ENCODE peak calls at places on chromosomes 6 and 20, in four cellular contexts. W, H, G and J are unnamed samples.

GRCh38 chr6:31070711-31071197 is 41.6 kb downstream of the C6orf15 start:
- DNase-seq in W (peak; percentile 49), H (peak; percentile 52), G (peak; percentile 47), J (peak; percentile 55)

GRCh38 chr6:82249381-82250253 is 2.1 kb upstream of the IBTK start:
- DNase-seq in W (no peak), H (no peak), G (no peak), J (no peak)

GRCh38 chr6:4446982-4447381 is 311.6 kb upstream of the ECI2 start:
- DNase-seq in W (no peak), H (no peak), G (no peak), J (no peak)

GRCh38 chr6:75094614-75095321 is 111.1 kb downstream of the COL12A1 start:
- DNase-seq in W (no peak), H (no peak), G (no peak), J (no peak)

GRCh38 chr20:43516251-43516824 is 8.8 kb downstream of the L3MBTL1 start:
- DNase-seq in W (no peak), H (no peak), G (no peak), J (no peak)

GRCh38 chr6:134138226-134138975 is 86.0 kb upstream of the SLC2A12 start:
- DNase-seq in W (no peak), H (no peak), G (no peak), J (no peak)

GRCh38 chr6:40997256-40997957 is 41.6 kb downstream of the UNC5CL start:
- DNase-seq in W (peak; percentile 70), H (peak; percentile 95), G (peak; percentile 68), J (peak; percentile 76)

GRCh38 chr6:11485261-11485660 is 52.3 kb upstream of the TMEM170B start:
- DNase-seq in W (no peak), H (no peak), G (no peak), J (no peak)

GRCh38 chr6:136226027-136226673 is 24.0 kb downstream of the MTFR2 start:
- DNase-seq in W (peak; percentile 36), H (peak; percentile 59), G (peak; percentile 45), J (peak; percentile 83)

GRCh38 chr20:61118429-61119224 is 133.4 kb upstream of the CDH4 start:
- DNase-seq in W (no peak), H (no peak), G (peak; percentile 67), J (no peak)

GRCh38 chr20:19945732-19946670 is 71.2 kb upstream of the NAA20 start:
- DNase-seq in W (no peak), H (no peak), G (no peak), J (no peak)
- TF ChIP-seq NR3C1 in W (no peak), H (no peak), G (no peak), J (no peak)

GRCh38 chr6:148118303-148118702 is 224.3 kb upstream of the SASH1 start:
- DNase-seq in W (no peak), H (no peak), G (no peak), J (no peak)
- TF ChIP-seq NR3C1 in W (no peak), H (no peak), G (no peak), J (no peak)

GRCh38 chr6:5813625-5814027 is 193.1 kb downstream of the NRN1 start:
- DNase-seq in W (no peak), H (no peak), G (no peak), J (no peak)
- TF ChIP-seq NR3C1 in W (no peak), H (no peak), G (no peak), J (no peak)

GRCh38 chr6:125363360-125364121 is 61.8 kb upstream of the HDDC2 start:
- DNase-seq in W (peak; percentile 63), H (peak; percentile 10), G (no peak), J (peak; percentile 16)

GRCh38 chr6:125358898-125359297 is 57.1 kb upstream of the HDDC2 start:
- DNase-seq in W (no peak), H (no peak), G (no peak), J (no peak)

GRCh38 chr6:125365230-125365629 is 63.5 kb upstream of the HDDC2 start:
- DNase-seq in W (no peak), H (no peak), G (no peak), J (no peak)

GRCh38 chr6:125361868-125362267 is 60.1 kb upstream of the HDDC2 start:
- DNase-seq in W (no peak), H (no peak), G (no peak), J (no peak)

GRCh38 chr6:125363010-125363359 is 61.2 kb upstream of the HDDC2 start:
- DNase-seq in W (no peak), H (peak; percentile 9), G (no peak), J (no peak)
- TF ChIP-seq NR3C1 in W (no peak), H (no peak), G (no peak), J (no peak)

DNA sequence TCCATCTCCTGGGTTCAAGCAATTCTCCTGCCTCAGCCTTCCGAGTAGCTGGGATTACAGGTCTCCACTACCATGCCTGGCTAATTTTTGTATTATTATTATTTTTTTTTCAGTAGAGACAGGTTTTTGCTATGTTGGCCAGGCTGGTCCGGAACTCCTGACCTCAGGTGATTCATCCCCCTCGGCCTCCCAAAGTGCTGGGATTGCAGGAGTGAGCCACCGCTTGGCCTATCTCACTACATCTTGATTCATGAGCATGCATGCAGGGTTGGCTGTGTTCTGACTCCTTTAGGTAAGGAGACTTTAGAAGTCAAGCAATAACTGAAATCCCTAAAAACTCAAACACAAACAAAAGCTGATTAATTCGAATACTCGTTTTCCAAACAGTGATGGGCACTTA is 80.9 kb downstream of the GJA1 start:
- DNase-seq in W (no peak), H (no peak), G (no peak), J (no peak)
- TF ChIP-seq NR3C1 in W (no peak), H (no peak), G (no peak), J (no peak)

DNA sequence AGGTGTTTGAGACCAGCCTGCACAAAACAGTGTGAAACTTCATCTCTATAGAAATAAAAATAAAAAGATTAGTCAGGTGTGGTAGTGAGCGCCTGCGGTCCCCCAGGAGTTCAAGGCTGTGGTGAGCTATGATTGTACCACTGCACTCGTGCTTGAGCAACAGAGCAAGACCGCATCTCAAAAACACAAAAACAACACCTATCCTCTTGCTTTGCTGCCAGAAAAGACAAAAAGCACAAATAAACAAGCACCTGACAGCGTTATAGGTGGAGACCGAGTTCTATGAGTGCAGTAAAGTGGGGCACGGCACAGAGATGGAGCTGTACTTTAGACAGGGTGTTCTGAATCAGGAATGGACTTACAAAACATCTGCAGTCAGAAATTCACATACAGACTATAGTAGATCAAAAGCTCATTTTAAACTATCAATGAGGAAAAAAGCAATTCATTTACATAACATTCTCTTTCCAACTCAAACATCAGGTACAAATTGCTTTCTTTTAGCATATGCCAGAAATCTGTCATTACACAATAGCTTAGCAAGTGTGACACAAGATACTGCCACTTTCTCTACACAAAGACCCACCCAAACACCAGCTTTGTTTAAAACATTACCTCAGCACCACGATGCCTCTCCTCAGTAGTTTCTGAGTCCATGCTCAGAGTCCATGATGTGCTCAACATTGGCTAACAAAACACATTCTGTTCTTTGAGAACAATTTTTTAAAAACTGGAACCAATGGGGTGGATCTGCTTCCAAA is 10.1 kb downstream of the EZR start:
- DNase-seq in W (no peak), H (peak; percentile 78), G (no peak), J (no peak)
- TF ChIP-seq NR3C1 in W (no peak), H (no peak), G (no peak), J (no peak)

GRCh38 chr6:117482240-117483003 is at the start of gene DCBLD1:
- DNase-seq in W (peak; percentile 78), H (peak; percentile 78), G (peak; percentile 58), J (peak; percentile 88)

GRCh38 chr6:117483004-117483644 is 650 bp downstream of the DCBLD1 start:
- DNase-seq in W (peak; percentile 69), H (peak; percentile 74), G (no peak), J (peak; percentile 50)

GRCh38 chr6:117481278-117481925 is 1.1 kb upstream of the DCBLD1 start:
- DNase-seq in W (peak; percentile 28), H (peak; percentile 84), G (no peak), J (peak; percentile 41)

GRCh38 chr6:117480651-117481050 is 1.8 kb upstream of the DCBLD1 start:
- DNase-seq in W (no peak), H (peak; percentile 59), G (no peak), J (no peak)

DNA sequence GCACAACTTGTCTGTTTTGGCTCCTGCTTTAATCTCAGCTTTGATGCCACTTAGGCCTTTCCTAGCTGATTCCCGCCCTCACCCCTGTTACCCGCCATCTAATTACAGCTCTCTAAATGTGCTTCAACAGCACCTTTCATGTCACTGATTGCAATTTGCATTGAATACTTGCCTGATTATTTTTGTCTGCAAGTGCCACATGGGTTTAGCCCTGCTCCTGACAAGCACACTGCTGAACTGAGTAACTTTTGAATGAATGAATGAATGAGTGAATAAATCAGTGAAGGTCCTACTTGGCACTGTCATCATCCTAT is 591 bp upstream of the DCBLD1 start:
- DNase-seq in W (no peak), H (no peak), G (no peak), J (no peak)
- TF ChIP-seq NR3C1 in W (no peak), H (no peak), G (no peak), J (no peak)

DNA sequence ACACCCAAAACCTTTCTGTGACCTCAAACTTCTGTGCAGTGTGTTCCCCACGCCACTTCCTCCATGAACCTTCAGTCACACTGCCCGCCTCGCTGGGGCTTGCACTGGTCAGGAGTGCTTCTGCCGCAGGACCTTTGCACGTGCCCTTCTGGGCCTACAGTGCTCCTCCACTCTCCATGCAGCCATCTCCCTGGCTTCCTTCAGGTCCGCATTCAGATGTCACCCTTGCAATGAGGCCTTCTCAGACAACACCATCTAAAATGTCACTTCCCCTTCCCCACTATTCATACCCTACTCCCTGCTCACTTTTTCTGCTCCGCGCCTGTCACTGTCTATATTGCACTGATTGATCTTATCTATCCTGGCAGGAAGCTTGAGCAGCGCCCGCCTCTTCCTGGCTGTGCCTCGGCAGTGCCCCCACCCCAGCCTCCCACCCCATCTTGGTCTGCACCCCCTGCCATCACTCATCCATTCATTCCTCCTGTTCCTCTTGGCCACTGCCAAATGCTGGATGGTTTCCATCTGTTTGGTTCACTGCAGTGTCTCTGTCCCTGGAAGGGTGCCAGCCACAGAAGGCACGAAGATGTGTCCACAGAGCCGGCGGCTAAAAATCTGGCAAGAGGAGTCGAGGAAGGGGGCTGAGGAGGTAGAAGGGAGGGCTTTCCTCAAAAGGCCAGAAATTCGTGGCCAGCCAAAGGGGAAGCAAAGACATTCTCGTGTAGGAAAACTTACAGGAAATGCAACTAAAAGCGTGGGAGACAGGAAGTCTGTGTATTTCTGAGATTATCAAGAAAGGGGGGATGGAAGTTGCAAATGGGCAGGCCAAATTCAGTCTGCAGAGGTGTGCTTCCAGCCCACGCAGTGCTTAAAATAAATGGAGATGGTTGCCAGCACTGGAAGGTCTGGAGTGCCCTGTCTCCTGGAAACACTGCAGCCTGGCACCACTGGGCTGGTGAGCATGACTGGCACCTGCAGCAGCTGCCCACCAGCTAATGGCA is 27.5 kb downstream of the SYNJ2 start:
- DNase-seq in W (no peak), H (no peak), G (no peak), J (no peak)
- TF ChIP-seq NR3C1 in W (no peak), H (no peak), G (no peak), J (no peak)

GRCh38 chr6:16450285-16450684 is 211.9 kb downstream of the GMPR start:
- DNase-seq in W (no peak), H (no peak), G (no peak), J (no peak)
- TF ChIP-seq NR3C1 in W (no peak), H (no peak), G (no peak), J (no peak)